ENCODE peak calls at places on chromosomes 1 and 21, in six cellular contexts. X is tibial artery, R is osteoblast, E is GM23338, W is PC-3, Q is spleen. P is an unnamed sample.

GRCh38 chr1:200530551-200531261 is 89.8 kb downstream of the KIF14 start:
- DNase-seq in X (no peak), R (peak; percentile 5), E (no peak), W (no peak), Q (peak; percentile 78), P (no peak)

GRCh38 chr1:107110346-107110745 is 30.5 kb upstream of the NTNG1 start:
- DNase-seq in X (no peak), R (peak; percentile 15), E (peak; percentile 8), W (no peak), Q (no peak), P (no peak)

GRCh38 chr1:53541761-53542550 is 82.8 kb downstream of the DMRTB1 start:
- DNase-seq in X (no peak), R (peak; percentile 98), E (peak; percentile 80), W (peak; percentile 35), Q (peak; percentile 45), P (peak; percentile 79)

GRCh38 chr1:202806845-202807366 is 1.3 kb downstream of the KDM5B start:
- DNase-seq in X (peak; percentile 23), R (peak; percentile 82), E (peak; percentile 46), W (peak; percentile 27), Q (peak; percentile 85), P (no peak)

GRCh38 chr1:224141693-224142092 is 27.8 kb downstream of the FBXO28 start:
- DNase-seq in X (no peak), R (no peak), E (no peak), W (no peak), Q (no peak), P (no peak)

GRCh38 chr1:64616039-64616438 is 128.8 kb upstream of the RAVER2 start:
- DNase-seq in X (no peak), R (no peak), E (no peak), W (no peak), Q (no peak), P (no peak)

GRCh38 chr1:202192770-202193613 is 607 bp upstream of the LGR6 start:
- DNase-seq in X (peak; percentile 41), R (peak; percentile 97), E (peak; percentile 88), W (peak; percentile 58), Q (peak; percentile 89), P (peak; percentile 89)

GRCh38 chr1:243745361-243745760 is 104.7 kb downstream of the AKT3 start:
- DNase-seq in X (no peak), R (no peak), E (no peak), W (peak; percentile 33), Q (no peak), P (no peak)

GRCh38 chr1:168688679-168689657 is 40.0 kb downstream of the DPT start:
- DNase-seq in X (no peak), R (peak; percentile 42), E (no peak), W (no peak), Q (no peak), P (no peak)

GRCh38 chr1:6322161-6322560 is 61.3 kb upstream of the GPR153 start:
- DNase-seq in X (no peak), R (peak; percentile 89), E (no peak), W (no peak), Q (no peak), P (no peak)

GRCh38 chr21:41956926-41957729 is 3.3 kb upstream of the C2CD2 start:
- DNase-seq in X (no peak), R (peak; percentile 96), E (no peak), W (peak; percentile 83), Q (no peak), P (peak; percentile 43)

GRCh38 chr1:19260211-19261138 is 8.9 kb downstream of the MRTO4 start:
- DNase-seq in X (no peak), R (peak; percentile 99), E (no peak), W (peak; percentile 26), Q (no peak), P (no peak)

GRCh38 chr1:198607714-198608113 is 31.1 kb upstream of the PTPRC start:
- DNase-seq in X (no peak), R (no peak), E (no peak), W (peak; percentile 61), Q (no peak), P (no peak)

GRCh38 chr1:9388628-9389184 is 96.0 kb downstream of the SPSB1 start:
- DNase-seq in X (no peak), R (peak; percentile 96), E (no peak), W (peak; percentile 53), Q (no peak), P (no peak)

DNA sequence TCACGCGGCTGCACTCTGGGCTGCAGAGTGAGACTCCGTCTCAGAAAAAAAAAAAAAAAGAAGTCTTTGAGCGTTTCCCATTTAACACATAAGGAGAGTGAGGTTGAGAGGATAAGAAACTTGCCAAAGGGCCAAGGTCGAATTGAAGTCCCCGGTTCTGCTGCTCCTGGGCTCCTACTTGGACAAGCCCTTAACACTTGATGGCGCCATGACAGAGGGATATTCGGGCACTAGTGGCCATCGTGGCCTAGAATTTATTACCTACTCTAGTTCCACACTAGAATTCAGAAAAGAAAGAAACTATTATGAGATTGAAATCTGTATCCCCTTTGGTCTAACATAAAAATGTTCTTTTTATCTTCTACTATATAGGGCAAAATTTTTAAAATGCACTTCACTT is 65.7 kb upstream of the NEK2 start:
- DNase-seq in X (no peak), R (no peak), E (peak; percentile 62), W (no peak), Q (no peak), P (no peak)
- TF ChIP-seq CTCF in X (no peak), R (no peak), E (peak; percentile 46), W (peak; percentile 9), Q (no peak), P (no peak)

GRCh38 chr1:39491146-39491921 is at the start of gene BMP8A:
- DNase-seq in X (no peak), R (peak; percentile 97), E (peak; percentile 88), W (peak; percentile 61), Q (peak; percentile 92), P (peak; percentile 89)
- TF ChIP-seq CTCF in X (no peak), R (no peak), E (no peak), W (no peak), Q (no peak), P (peak; percentile 24)

DNA sequence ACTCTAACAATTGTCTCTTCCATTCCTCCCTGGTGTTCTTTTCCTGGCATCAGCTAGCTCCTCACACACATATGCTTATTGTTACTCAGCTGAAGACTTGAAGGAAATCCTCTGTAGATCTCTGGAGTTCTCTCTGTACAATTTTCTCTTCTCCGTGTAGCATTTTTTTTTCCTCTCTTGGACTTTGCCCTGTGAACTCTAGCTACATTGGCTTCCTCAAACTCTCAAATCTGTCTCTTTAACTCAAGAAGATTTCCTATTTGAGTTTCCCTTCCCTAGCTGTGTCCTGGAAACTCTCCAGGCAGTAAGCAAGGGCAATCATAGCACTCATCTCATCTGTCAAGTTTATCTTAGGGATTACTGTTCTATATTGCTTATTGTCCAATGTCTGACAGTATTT is 4.3 kb upstream of the MIA3 start:
- DNase-seq in X (no peak), R (no peak), E (no peak), W (no peak), Q (no peak), P (no peak)
- TF ChIP-seq CTCF in X (no peak), R (no peak), E (no peak), W (no peak), Q (no peak), P (no peak)

GRCh38 chr1:208036177-208036808 is 125.4 kb upstream of the CD34 start:
- DNase-seq in X (no peak), R (peak; percentile 51), E (peak; percentile 67), W (peak; percentile 68), Q (no peak), P (no peak)
- TF ChIP-seq CTCF in X (no peak), R (peak; percentile 35), E (peak; percentile 58), W (peak; percentile 68), Q (no peak), P (peak; percentile 70)

GRCh38 chr21:32306021-32306780 is 7.5 kb downstream of the MRAP start:
- DNase-seq in X (no peak), R (peak; percentile 61), E (peak; percentile 96), W (no peak), Q (no peak), P (no peak)
- TF ChIP-seq CTCF in X (no peak), R (peak; percentile 29), E (peak; percentile 90), W (peak; percentile 33), Q (no peak), P (peak; percentile 45)

DNA sequence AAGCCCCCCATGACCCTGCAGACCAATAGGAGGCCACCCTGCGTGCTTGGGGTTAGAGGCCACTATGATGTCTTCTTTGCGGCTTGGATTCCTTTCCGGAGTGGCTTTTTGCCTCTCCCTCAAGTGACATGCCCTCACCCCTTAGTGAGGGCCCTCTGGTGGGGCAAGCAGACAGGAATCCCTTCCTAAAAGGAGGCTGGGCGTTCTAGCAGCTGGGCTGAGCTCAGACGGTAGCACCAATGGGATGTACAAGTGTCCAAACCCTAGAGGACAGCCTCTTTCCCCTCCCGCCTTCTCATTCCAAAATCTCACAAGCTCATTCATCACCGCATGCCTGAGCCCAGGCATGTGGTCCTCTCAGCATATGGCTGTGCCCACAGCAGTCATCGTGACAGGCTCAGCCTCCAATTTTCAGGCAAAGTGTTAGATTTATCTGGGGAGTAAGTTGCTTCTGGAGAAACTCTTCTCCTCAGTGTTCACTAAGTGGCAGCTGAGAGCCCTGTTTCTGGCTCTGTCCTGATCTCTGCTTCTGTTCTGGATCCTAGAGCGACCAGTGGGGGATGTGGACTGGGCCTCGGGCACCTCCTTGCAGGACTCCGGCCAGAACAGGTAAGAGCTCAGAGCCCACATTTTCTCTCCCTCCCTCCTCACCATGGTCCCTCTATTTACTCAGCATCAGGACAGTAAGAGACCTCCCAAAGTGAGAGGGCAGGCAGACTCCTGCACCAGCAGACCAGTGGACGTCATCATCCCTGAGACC is 4.8 kb downstream of the KIAA1614 start:
- DNase-seq in X (no peak), R (peak; percentile 95), E (peak; percentile 59), W (no peak), Q (no peak), P (no peak)
- TF ChIP-seq CTCF in X (no peak), R (no peak), E (peak; percentile 23), W (no peak), Q (no peak), P (peak; percentile 54)